ENCODE peak calls at places on chromosomes 11 and 22, in eight cellular contexts. N is upper lobe of right lung, U is GM12865, P is bronchial epithelial cell, Q is hepatocyte, C is PC-3, R is heart right ventricle, E is mammary epithelial cell. F is an unnamed sample.

GRCh38 chr22:29988719-29989118 is 91.5 kb upstream of the HORMAD2 start:
- DNase-seq in N (no peak), U (no peak), P (no peak), Q (no peak), C (no peak), R (no peak), E (no peak), F (no peak)

GRCh38 chr11:65922565-65922964 is 3.3 kb downstream of the DRAP1 start:
- DNase-seq in N (no peak), U (no peak), P (no peak), Q (no peak), C (no peak), R (no peak), E (no peak), F (no peak)

GRCh38 chr22:31240011-31240410 is 27.9 kb downstream of the LIMK2 start:
- DNase-seq in N (no peak), U (no peak), P (no peak), Q (no peak), C (no peak), R (no peak), E (no peak), F (no peak)

GRCh38 chr11:35088676-35089075 is 50.3 kb upstream of the CD44 start:
- DNase-seq in N (no peak), U (peak), P (peak), Q (no peak), C (peak), R (no peak), E (peak), F (no peak)

GRCh38 chr11:3905080-3905953 is 49.9 kb downstream of the STIM1 start:
- DNase-seq in N (no peak), U (peak), P (peak), Q (peak), C (peak), R (no peak), E (peak), F (no peak)

GRCh38 chr11:120929090-120929489 is 94.8 kb upstream of the TBCEL start:
- DNase-seq in N (no peak), U (no peak), P (no peak), Q (no peak), C (no peak), R (no peak), E (peak), F (no peak)

GRCh38 chr11:11981364-11981763 is 27.1 kb downstream of the DKK3 start:
- DNase-seq in N (peak), U (no peak), P (no peak), Q (no peak), C (no peak), R (no peak), E (no peak), F (no peak)

GRCh38 chr22:39303892-39304671 is 15.3 kb downstream of the RPL3 start:
- DNase-seq in N (no peak), U (no peak), P (no peak), Q (no peak), C (no peak), R (no peak), E (no peak), F (no peak)

GRCh38 chr11:134737563-134738510 is 325.8 kb upstream of the B3GAT1 start:
- DNase-seq in N (no peak), U (no peak), P (no peak), Q (no peak), C (no peak), R (no peak), E (no peak), F (no peak)

GRCh38 chr11:7417328-7417727 is 68.0 kb upstream of the OLFML1 start:
- DNase-seq in N (no peak), U (no peak), P (no peak), Q (no peak), C (no peak), R (no peak), E (no peak), F (no peak)

GRCh38 chr22:44567846-44568493 is 69.9 kb upstream of the RTL6 start:
- DNase-seq in N (peak), U (peak), P (peak), Q (peak), C (peak), R (no peak), E (peak), F (no peak)

GRCh38 chr11:116537736-116538135 is 235.1 kb downstream of the BUD13 start:
- DNase-seq in N (no peak), U (no peak), P (no peak), Q (no peak), C (no peak), R (no peak), E (no peak), F (no peak)

GRCh38 chr11:6201486-6201885 is 2.5 kb downstream of the OR52W1 start:
- DNase-seq in N (no peak), U (no peak), P (peak), Q (no peak), C (no peak), R (no peak), E (peak), F (no peak)

GRCh38 chr11:122167100-122167499 is 51.1 kb upstream of the BLID start:
- DNase-seq in N (no peak), U (no peak), P (peak), Q (no peak), C (peak), R (no peak), E (peak), F (no peak)

GRCh38 chr22:29782061-29782845 is 15.1 kb downstream of the UQCR10 start:
- DNase-seq in N (peak), U (no peak), P (peak), Q (peak), C (peak), R (peak), E (peak), F (no peak)

GRCh38 chr22:42922374-42923177 is 65.5 kb upstream of the ARFGAP3 start:
- DNase-seq in N (peak), U (peak), P (no peak), Q (no peak), C (no peak), R (no peak), E (no peak), F (no peak)

GRCh38 chr11:61728940-61729219 is 23.6 kb upstream of the MYRF start:
- DNase-seq in N (no peak), U (peak), P (peak), Q (no peak), C (peak), R (no peak), E (peak), F (no peak)

GRCh38 chr11:44623716-44624491 is 58.4 kb downstream of the CD82 start:
- DNase-seq in N (peak), U (no peak), P (no peak), Q (peak), C (no peak), R (no peak), E (no peak), F (peak)

GRCh38 chr11:112241486-112241885 is 15.3 kb downstream of the PTS start:
- DNase-seq in N (no peak), U (no peak), P (no peak), Q (no peak), C (peak), R (no peak), E (no peak), F (no peak)

GRCh38 chr22:50153756-50154140 is 16.8 kb upstream of the PANX2 start:
- DNase-seq in N (no peak), U (no peak), P (no peak), Q (no peak), C (no peak), R (no peak), E (no peak), F (no peak)

GRCh38 chr11:23727821-23728220 is 769.0 kb upstream of the LUZP2 start:
- DNase-seq in N (no peak), U (no peak), P (peak), Q (peak), C (peak), R (no peak), E (peak), F (no peak)

GRCh38 chr11:1196516-1197391 is 26.1 kb upstream of the MUC5B start:
- DNase-seq in N (peak), U (no peak), P (no peak), Q (no peak), C (no peak), R (peak), E (no peak), F (peak)

GRCh38 chr22:20779014-20779812 is 5.3 kb downstream of the SERPIND1 start:
- DNase-seq in N (no peak), U (no peak), P (no peak), Q (no peak), C (no peak), R (no peak), E (no peak), F (no peak)

GRCh38 chr11:12862761-12863469 is 146.2 kb upstream of the RASSF10 start:
- DNase-seq in N (no peak), U (no peak), P (no peak), Q (peak), C (no peak), R (peak), E (peak), F (no peak)

GRCh38 chr11:65801153-65801987 is 14.5 kb downstream of the OVOL1 start:
- DNase-seq in N (no peak), U (no peak), P (no peak), Q (peak), C (no peak), R (no peak), E (no peak), F (no peak)

GRCh38 chr11:19767691-19768151 is 55.1 kb downstream of the NAV2 start:
- DNase-seq in N (no peak), U (no peak), P (no peak), Q (peak), C (no peak), R (no peak), E (no peak), F (no peak)

GRCh38 chr11:63537293-63538101 is 889 bp downstream of the PLAAT4 start:
- DNase-seq in N (peak), U (no peak), P (no peak), Q (no peak), C (no peak), R (peak), E (no peak), F (no peak)

GRCh38 chr22:40791241-40791640 is 27.9 kb downstream of the SLC25A17 start:
- DNase-seq in N (no peak), U (no peak), P (no peak), Q (no peak), C (no peak), R (no peak), E (no peak), F (no peak)

GRCh38 chr22:46660604-46661201 is 40.5 kb downstream of the GRAMD4 start:
- DNase-seq in N (no peak), U (no peak), P (no peak), Q (no peak), C (no peak), R (no peak), E (peak), F (no peak)
- TF ChIP-seq CTCF in N (no peak), U (no peak), P (no peak), Q (no peak), C (no peak), R (no peak), E (no peak), F (no peak)

GRCh38 chr11:117910525-117910924 is 18.7 kb downstream of the TMPRSS13 start:
- DNase-seq in N (no peak), U (no peak), P (no peak), Q (no peak), C (no peak), R (no peak), E (no peak), F (no peak)
- TF ChIP-seq CTCF in N (no peak), U (no peak), P (no peak), Q (no peak), C (no peak), R (no peak), E (no peak), F (no peak)

GRCh38 chr22:25027959-25028840 is 75.7 kb downstream of the KIAA1671 start:
- DNase-seq in N (peak), U (no peak), P (no peak), Q (peak), C (peak), R (peak), E (no peak), F (no peak)
- TF ChIP-seq CTCF in N (peak), U (peak), P (peak), Q (peak), C (peak), R (peak), E (peak), F (peak)

DNA sequence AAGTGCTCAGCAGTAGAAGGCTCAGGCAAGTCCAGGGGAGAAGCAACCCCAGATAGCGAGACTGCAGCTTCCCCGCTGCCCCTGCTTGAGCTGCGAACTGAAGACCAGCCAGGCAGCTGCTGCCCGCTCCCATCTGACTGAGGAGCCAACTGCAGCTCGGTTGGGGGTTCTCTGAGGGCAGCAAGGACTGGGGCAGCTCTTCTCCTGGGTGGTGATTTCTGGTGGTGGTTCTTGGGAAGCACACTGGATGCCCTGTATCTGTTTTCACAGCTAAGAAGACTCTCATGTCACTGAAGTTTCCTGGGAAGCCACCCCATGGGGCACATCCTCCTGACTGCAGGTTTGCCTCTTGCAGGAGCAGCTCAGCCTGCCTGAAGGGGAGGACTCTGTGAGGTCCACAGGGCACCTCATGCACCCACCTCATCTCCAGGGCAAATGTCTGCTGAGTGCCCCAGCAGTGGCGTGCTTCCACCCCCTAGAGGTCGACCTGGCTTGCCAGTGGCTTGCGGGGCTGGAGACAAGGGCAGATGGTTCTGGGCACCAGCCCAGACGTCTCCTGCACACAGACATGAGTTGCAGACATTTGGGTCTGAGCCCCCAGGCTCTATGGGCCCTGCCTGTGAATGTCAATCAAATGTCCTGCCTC is 801.1 kb downstream of the BRD1 start:
- DNase-seq in N (no peak), U (no peak), P (no peak), Q (no peak), C (no peak), R (no peak), E (no peak), F (no peak)
- TF ChIP-seq CTCF in N (no peak), U (no peak), P (no peak), Q (peak), C (no peak), R (no peak), E (no peak), F (no peak)

GRCh38 chr11:32215157-32215556 is 124.3 kb downstream of the RCN1 start:
- DNase-seq in N (no peak), U (no peak), P (no peak), Q (no peak), C (no peak), R (no peak), E (no peak), F (no peak)
- TF ChIP-seq CTCF in N (no peak), U (no peak), P (no peak), Q (no peak), C (peak), R (no peak), E (no peak), F (no peak)